ENCODE peak calls at places on chromosomes 13 and 19, in ten cellular contexts. I, Y, N, G, W, U, Q, J, D and K are unnamed samples. For H3K4me1 and H3K27me3, the result is how much of the 10 kb centered on the place peaks cover.

GRCh38 chr13:30276178-30276577 is 31.2 kb downstream of the KATNAL1 start:
- DNase-seq in I (no peak), Y (no peak), N (no peak), G (no peak), W (no peak), U (peak), Q (no peak), J (no peak), D (no peak), K (no peak)

GRCh38 chr13:45950343-45950995 is 98.9 kb upstream of the SIAH3 start:
- DNase-seq in I (no peak), Y (no peak), N (no peak), G (no peak), W (no peak), U (no peak), Q (no peak), J (no peak), D (no peak), K (no peak)

GRCh38 chr13:96817336-96817941 is 176.8 kb downstream of the OXGR1 start:
- DNase-seq in I (peak), Y (no peak), N (no peak), G (no peak), W (no peak), U (no peak), Q (no peak), J (no peak), D (no peak), K (no peak)

GRCh38 chr19:8392017-8392591 is 1.9 kb downstream of the RAB11B start:
- DNase-seq in I (no peak), Y (no peak), N (no peak), G (no peak), W (no peak), U (no peak), Q (no peak), J (peak), D (peak), K (no peak)

GRCh38 chr19:55005684-55006488 is 32.2 kb downstream of the GP6 start:
- DNase-seq in I (peak), Y (peak), N (no peak), G (peak), W (peak), U (peak), Q (peak), J (peak), D (no peak), K (no peak)

GRCh38 chr13:32535140-32535539 is 3.5 kb downstream of the N4BP2L2 start:
- DNase-seq in I (no peak), Y (no peak), N (no peak), G (no peak), W (no peak), U (no peak), Q (no peak), J (no peak), D (no peak), K (no peak)

GRCh38 chr13:94860981-94861407 is 148.6 kb upstream of the SOX21 start:
- DNase-seq in I (no peak), Y (peak), N (no peak), G (no peak), W (no peak), U (peak), Q (peak), J (no peak), D (no peak), K (no peak)

GRCh38 chr19:10112895-10113591 is 1.6 kb downstream of the P2RY11 start:
- DNase-seq in I (no peak), Y (peak), N (peak), G (peak), W (peak), U (no peak), Q (peak), J (peak), D (no peak), K (no peak)

GRCh38 chr13:73394066-73394465 is 335.3 kb downstream of the KLF5 start:
- DNase-seq in I (no peak), Y (no peak), N (no peak), G (no peak), W (no peak), U (no peak), Q (no peak), J (no peak), D (no peak), K (no peak)

GRCh38 chr13:66264976-66265375 is 965.2 kb downstream of the PCDH9 start:
- DNase-seq in I (no peak), Y (no peak), N (no peak), G (no peak), W (no peak), U (peak), Q (no peak), J (no peak), D (no peak), K (no peak)

GRCh38 chr19:45515081-45515624 is 7.9 kb downstream of the VASP start:
- DNase-seq in I (no peak), Y (no peak), N (peak), G (no peak), W (no peak), U (no peak), Q (no peak), J (no peak), D (peak), K (no peak)

GRCh38 chr19:12676384-12676792 is 5.3 kb downstream of the DHPS start:
- DNase-seq in I (peak), Y (peak), N (peak), G (peak), W (peak), U (peak), Q (peak), J (peak), D (peak), K (peak)

GRCh38 chr19:741506-742131 is 9.3 kb upstream of the MISP start:
- DNase-seq in I (no peak), Y (no peak), N (no peak), G (no peak), W (no peak), U (no peak), Q (no peak), J (no peak), D (no peak), K (no peak)

GRCh38 chr19:50516456-50516855 is 2.7 kb upstream of the ASPDH start:
- DNase-seq in I (no peak), Y (no peak), N (no peak), G (no peak), W (no peak), U (no peak), Q (no peak), J (no peak), D (no peak), K (no peak)

GRCh38 chr13:113129480-113129879 is 6.9 kb downstream of the F10 start:
- DNase-seq in I (no peak), Y (no peak), N (no peak), G (no peak), W (no peak), U (no peak), Q (no peak), J (peak), D (no peak), K (no peak)

GRCh38 chr13:23736541-23736940 is 152.7 kb downstream of the MIPEP start:
- DNase-seq in I (no peak), Y (no peak), N (no peak), G (no peak), W (no peak), U (no peak), Q (no peak), J (no peak), D (no peak), K (no peak)

GRCh38 chr19:16627194-16627927 is 643 bp downstream of the MED26 start:
- DNase-seq in I (no peak), Y (peak), N (peak), G (no peak), W (no peak), U (no peak), Q (peak), J (peak), D (no peak), K (no peak)

GRCh38 chr19:10510301-10510802 is 6.9 kb downstream of the S1PR5 start:
- DNase-seq in I (no peak), Y (peak), N (no peak), G (no peak), W (peak), U (no peak), Q (peak), J (no peak), D (no peak), K (no peak)

GRCh38 chr19:607301-608154 is 17.8 kb downstream of the HCN2 start:
- DNase-seq in I (no peak), Y (no peak), N (no peak), G (no peak), W (no peak), U (no peak), Q (no peak), J (no peak), D (no peak), K (no peak)

GRCh38 chr19:47109177-47109540 is 4.4 kb downstream of the ZC3H4 start:
- DNase-seq in I (no peak), Y (no peak), N (no peak), G (no peak), W (no peak), U (no peak), Q (no peak), J (no peak), D (no peak), K (no peak)

GRCh38 chr13:69040898-69041297 is 1066.7 kb upstream of the ATXN8OS start:
- DNase-seq in I (no peak), Y (no peak), N (no peak), G (no peak), W (no peak), U (no peak), Q (no peak), J (no peak), D (no peak), K (no peak)

GRCh38 chr19:43643326-43643725 is 3.7 kb upstream of the CADM4 start:
- DNase-seq in I (no peak), Y (no peak), N (no peak), G (no peak), W (no peak), U (no peak), Q (no peak), J (no peak), D (no peak), K (no peak)

GRCh38 chr13:43846496-43846895 is 33.0 kb downstream of the CCDC122 start:
- DNase-seq in I (no peak), Y (no peak), N (no peak), G (no peak), W (no peak), U (peak), Q (no peak), J (no peak), D (no peak), K (no peak)

GRCh38 chr13:92716749-92717148 is 509.9 kb upstream of the GPC6 start:
- DNase-seq in I (no peak), Y (no peak), N (no peak), G (no peak), W (no peak), U (peak), Q (no peak), J (no peak), D (no peak), K (no peak)

GRCh38 chr19:51460164-51460992 is 2.1 kb upstream of the SIGLEC8 start:
- DNase-seq in I (no peak), Y (no peak), N (no peak), G (no peak), W (no peak), U (no peak), Q (no peak), J (no peak), D (no peak), K (no peak)

GRCh38 chr19:15498910-15499309 is 9.4 kb upstream of the CYP4F22 start:
- DNase-seq in I (peak), Y (no peak), N (no peak), G (no peak), W (no peak), U (no peak), Q (no peak), J (no peak), D (no peak), K (no peak)

GRCh38 chr13:91302070-91302469 is 45.4 kb upstream of the MIR17HG start:
- DNase-seq in I (no peak), Y (no peak), N (no peak), G (no peak), W (no peak), U (no peak), Q (no peak), J (no peak), D (no peak), K (no peak)

GRCh38 chr13:19959141-19959830 is 759 bp downstream of the ZMYM2 start:
- DNase-seq in I (peak), Y (peak), N (peak), G (peak), W (peak), U (peak), Q (peak), J (peak), D (peak), K (peak)

GRCh38 chr19:19170053-19170945 is at the start of gene MEF2B:
- DNase-seq in I (no peak), Y (peak), N (peak), G (peak), W (peak), U (peak), Q (peak), J (peak), D (peak), K (peak)

GRCh38 chr19:49977111-49977510 is 16.1 kb upstream of the SIGLEC11 start:
- DNase-seq in I (no peak), Y (no peak), N (no peak), G (no peak), W (no peak), U (no peak), Q (no peak), J (no peak), D (no peak), K (no peak)

GRCh38 chr19:29671393-29672076 is 6.3 kb downstream of the PLEKHF1 start:
- DNase-seq in I (no peak), Y (peak), N (peak), G (peak), W (peak), U (peak), Q (peak), J (peak), D (no peak), K (peak)

GRCh38 chr13:102935896-102936321 is 90.1 kb downstream of the ERCC5 start:
- DNase-seq in I (no peak), Y (no peak), N (no peak), G (no peak), W (no peak), U (no peak), Q (no peak), J (no peak), D (no peak), K (no peak)

GRCh38 chr13:105821337-105821736 is 714.1 kb downstream of the EFNB2 start:
- DNase-seq in I (no peak), Y (no peak), N (no peak), G (no peak), W (no peak), U (no peak), Q (no peak), J (no peak), D (no peak), K (no peak)

DNA sequence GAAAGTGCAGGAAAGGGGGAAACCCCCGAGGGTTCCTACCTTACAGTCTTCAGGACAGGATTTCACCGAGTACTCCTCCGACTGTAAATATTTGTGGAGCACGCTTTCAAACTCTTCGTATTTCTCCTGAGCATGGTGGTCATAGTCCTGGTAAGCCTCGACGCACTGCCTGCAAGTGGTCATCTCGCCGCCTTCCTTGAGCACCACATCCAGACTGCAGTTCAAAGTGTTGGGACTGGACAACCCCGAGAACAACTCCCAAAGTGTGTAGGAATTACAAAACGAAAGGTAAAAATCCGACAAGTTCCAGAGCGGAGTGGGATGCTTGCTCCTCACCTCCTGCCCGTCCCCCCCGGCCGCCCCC is 349.7 kb downstream of the LIG4 start:
- DNase-seq in I (no peak), Y (no peak), N (no peak), G (no peak), W (no peak), U (peak), Q (no peak), J (no peak), D (no peak), K (no peak)
- H3K4me3 ChIP-seq in I (no peak), Y (no peak), N (no peak), G (no peak), W (no peak), U (peak), Q (no peak), J (no peak), D (no peak), K (no peak)

DNA sequence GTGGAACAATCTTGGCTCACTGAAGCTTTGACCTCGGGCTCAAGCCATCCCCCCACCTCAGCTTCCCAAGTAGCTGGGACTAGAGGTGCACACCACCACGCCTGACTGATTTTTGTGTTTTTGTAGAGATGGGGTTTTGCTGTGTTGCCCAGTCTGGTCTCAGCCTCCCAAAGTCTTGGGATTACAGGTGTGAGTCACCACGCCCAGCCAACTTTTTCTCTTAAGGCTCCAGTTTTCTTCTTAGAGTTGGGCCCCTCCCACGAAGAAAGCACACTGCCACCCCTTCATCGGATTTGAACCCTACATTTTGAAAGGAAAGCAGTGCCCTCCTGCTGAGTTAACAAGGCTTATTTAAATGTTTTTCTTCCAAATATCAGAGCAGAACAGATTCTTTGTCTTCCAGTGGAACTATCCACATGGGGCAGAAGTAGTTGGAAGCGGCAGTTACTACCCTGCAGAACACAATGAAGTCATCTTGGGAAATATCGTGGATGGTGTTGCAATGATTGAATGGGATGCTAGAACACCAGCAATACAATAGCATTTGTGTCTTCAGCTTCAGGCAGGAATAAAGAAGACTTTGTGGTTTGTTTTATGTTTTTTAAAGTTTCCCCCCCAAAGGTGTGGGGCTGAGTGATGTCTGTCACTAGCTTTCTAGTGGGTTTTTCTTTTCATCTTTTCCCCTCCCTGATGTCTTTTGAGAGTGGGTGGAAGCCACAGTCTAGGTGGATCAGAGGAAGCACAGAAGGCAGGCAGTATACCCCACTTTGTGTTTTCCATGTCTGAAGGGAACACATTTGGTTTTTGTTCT is 8.9 kb downstream of the ACTN4 start:
- DNase-seq in I (no peak), Y (peak), N (no peak), G (no peak), W (no peak), U (peak), Q (peak), J (no peak), D (no peak), K (no peak)
- H3K4me1 ChIP-seq in I (half or more), Y (half or more), N (under half), G (half or more), W (under half), U (half or more), Q (under half), J (half or more), D (half or more), K (under half)

DNA sequence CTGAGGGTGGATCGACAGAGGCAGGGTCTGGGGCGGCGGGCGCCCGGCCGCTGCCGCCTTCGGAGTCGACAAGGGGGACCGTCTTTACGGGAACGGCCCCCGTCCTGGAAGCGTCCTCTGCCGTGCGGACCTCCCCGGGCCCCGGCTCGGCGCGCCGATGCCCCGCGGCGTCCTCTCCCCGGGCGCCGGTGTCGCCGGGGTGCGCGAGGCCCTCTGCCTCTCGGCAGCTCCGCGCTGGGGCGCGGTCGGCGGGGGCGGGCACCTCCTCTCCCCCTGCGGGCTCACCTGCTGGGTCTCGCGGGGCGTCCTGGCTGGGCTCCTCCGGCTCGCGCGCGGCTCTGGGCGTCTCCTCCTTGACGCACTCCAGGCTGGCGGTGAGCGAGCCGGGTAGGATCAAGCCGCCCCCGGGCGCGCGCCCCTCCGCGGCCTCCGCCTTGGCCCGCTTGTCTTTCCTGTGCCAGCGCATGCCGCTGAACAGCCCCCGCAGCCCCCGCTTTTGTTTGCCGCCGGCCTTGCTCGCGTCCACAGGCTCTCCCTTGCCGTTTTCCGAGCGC is 1.5 kb downstream of the AMER2 start:
- DNase-seq in I (no peak), Y (no peak), N (no peak), G (no peak), W (no peak), U (no peak), Q (no peak), J (no peak), D (no peak), K (no peak)
- H3K27me3 ChIP-seq in I (under half), Y (under half), N (under half), G (under half), W (under half), U (under half), Q (under half), J (under half), D (half or more), K (under half)

GRCh38 chr13:27956576-27957300 is 12.4 kb downstream of the CDX2 start:
- DNase-seq in I (no peak), Y (no peak), N (no peak), G (no peak), W (no peak), U (no peak), Q (no peak), J (no peak), D (no peak), K (no peak)

GRCh38 chr13:27953671-27954405 is 15.3 kb downstream of the CDX2 start:
- DNase-seq in I (peak), Y (peak), N (peak), G (peak), W (peak), U (peak), Q (peak), J (peak), D (peak), K (peak)

GRCh38 chr13:27955192-27955591 is 13.9 kb downstream of the CDX2 start:
- DNase-seq in I (no peak), Y (no peak), N (no peak), G (no peak), W (no peak), U (no peak), Q (no peak), J (no peak), D (no peak), K (no peak)

GRCh38 chr13:27952931-27953670 is 16.0 kb downstream of the CDX2 start:
- DNase-seq in I (no peak), Y (no peak), N (no peak), G (no peak), W (no peak), U (no peak), Q (no peak), J (peak), D (no peak), K (no peak)

GRCh38 chr13:27954406-27954851 is 14.7 kb downstream of the CDX2 start:
- DNase-seq in I (no peak), Y (no peak), N (no peak), G (no peak), W (no peak), U (no peak), Q (no peak), J (peak), D (no peak), K (no peak)
- H3K4me3 ChIP-seq in I (peak), Y (no peak), N (peak), G (no peak), W (peak), U (peak), Q (peak), J (no peak), D (peak), K (peak)

GRCh38 chr19:40758491-40758890 is 7.5 kb downstream of the SNRPA start:
- DNase-seq in I (no peak), Y (no peak), N (no peak), G (no peak), W (no peak), U (no peak), Q (no peak), J (no peak), D (no peak), K (no peak)
- H3K4me1 ChIP-seq in I (under half), Y (under half), N (under half), G (under half), W (under half), U (under half), Q (under half), J (under half), D (under half), K (under half)